ENCODE peak calls at places on chromosome 6, in six cellular contexts. Y, Q, V, U, F and N are unnamed samples.

GRCh38 chr6:52929321-52930164 is 20.0 kb upstream of the GSTA3 start:
- DNase-seq in Y (no peak), Q (peak), V (peak), U (no peak), F (peak), N (no peak)

GRCh38 chr6:137776786-137777185 is 90.3 kb upstream of the TNFAIP3 start:
- DNase-seq in Y (no peak), Q (peak), V (peak), U (no peak), F (peak), N (no peak)

GRCh38 chr6:143361536-143362191 is 88.8 kb downstream of the ADAT2 start:
- DNase-seq in Y (no peak), Q (no peak), V (no peak), U (no peak), F (no peak), N (no peak)

GRCh38 chr6:134314236-134314821 is 3.6 kb downstream of the SGK1 start:
- DNase-seq in Y (no peak), Q (no peak), V (no peak), U (no peak), F (no peak), N (no peak)

GRCh38 chr6:26330835-26331808 is 33.9 kb upstream of the BTN3A2 start:
- DNase-seq in Y (peak), Q (peak), V (peak), U (no peak), F (peak), N (no peak)

GRCh38 chr6:6002809-6003333 is 3.9 kb downstream of the NRN1 start:
- DNase-seq in Y (no peak), Q (no peak), V (no peak), U (no peak), F (no peak), N (no peak)

GRCh38 chr6:164133095-164133494 is 718.6 kb downstream of the QKI start:
- DNase-seq in Y (no peak), Q (no peak), V (peak), U (no peak), F (no peak), N (no peak)

GRCh38 chr6:157280947-157281346 is 42.4 kb downstream of the TMEM242 start:
- DNase-seq in Y (no peak), Q (no peak), V (no peak), U (no peak), F (no peak), N (no peak)

GRCh38 chr6:151546941-151547659 is 53.3 kb downstream of the CCDC170 start:
- DNase-seq in Y (no peak), Q (no peak), V (no peak), U (no peak), F (peak), N (no peak)

GRCh38 chr6:121597654-121598053 is 162.2 kb downstream of the GJA1 start:
- DNase-seq in Y (no peak), Q (peak), V (peak), U (no peak), F (no peak), N (no peak)

GRCh38 chr6:66376021-66376420 is 669.0 kb upstream of the EYS start:
- DNase-seq in Y (no peak), Q (no peak), V (peak), U (no peak), F (no peak), N (no peak)

GRCh38 chr6:34485321-34486060 is 19.6 kb downstream of the PACSIN1 start:
- DNase-seq in Y (no peak), Q (no peak), V (no peak), U (no peak), F (no peak), N (no peak)

GRCh38 chr6:110524305-110524704 is 47.9 kb upstream of the SLC22A16 start:
- DNase-seq in Y (no peak), Q (no peak), V (no peak), U (no peak), F (no peak), N (no peak)

GRCh38 chr6:84777888-84778287 is 13.5 kb upstream of the TBX18 start:
- DNase-seq in Y (no peak), Q (no peak), V (no peak), U (no peak), F (peak), N (no peak)

GRCh38 chr6:111230351-111231077 is 143.2 kb downstream of the SLC16A10 start:
- DNase-seq in Y (no peak), Q (peak), V (peak), U (no peak), F (no peak), N (no peak)

GRCh38 chr6:11042750-11043551 is 1.2 kb downstream of the ELOVL2 start:
- DNase-seq in Y (no peak), Q (peak), V (peak), U (peak), F (no peak), N (no peak)

GRCh38 chr6:33437666-33438065 is 16.7 kb upstream of the ZBTB9 start:
- DNase-seq in Y (no peak), Q (no peak), V (no peak), U (no peak), F (no peak), N (no peak)

GRCh38 chr6:87407531-87407895 is 259 bp upstream of the CFAP206 start:
- DNase-seq in Y (no peak), Q (peak), V (peak), U (no peak), F (no peak), N (no peak)

GRCh38 chr6:109872968-109873545 is 105.1 kb upstream of the GPR6 start:
- DNase-seq in Y (no peak), Q (no peak), V (no peak), U (no peak), F (no peak), N (no peak)

GRCh38 chr6:166508726-166509125 is 77.8 kb downstream of the RAMACL start:
- DNase-seq in Y (no peak), Q (no peak), V (no peak), U (no peak), F (no peak), N (no peak)

GRCh38 chr6:42889815-42890214 is 10.4 kb downstream of the RPL7L1 start:
- DNase-seq in Y (no peak), Q (no peak), V (no peak), U (no peak), F (no peak), N (no peak)

GRCh38 chr6:163354779-163355431 is 59.6 kb upstream of the QKI start:
- DNase-seq in Y (no peak), Q (peak), V (no peak), U (no peak), F (no peak), N (no peak)

GRCh38 chr6:111784423-111784822 is 88.8 kb downstream of the FYN start:
- DNase-seq in Y (no peak), Q (no peak), V (no peak), U (no peak), F (no peak), N (no peak)

GRCh38 chr6:55175778-55176084 is 1.4 kb downstream of the HCRTR2 start:
- DNase-seq in Y (no peak), Q (no peak), V (no peak), U (no peak), F (no peak), N (no peak)

GRCh38 chr6:111692327-111693164 is 86.9 kb upstream of the TRAF3IP2 start:
- DNase-seq in Y (no peak), Q (no peak), V (no peak), U (no peak), F (no peak), N (no peak)

GRCh38 chr6:89252902-89253301 is 35.7 kb upstream of the GABRR1 start:
- DNase-seq in Y (no peak), Q (no peak), V (no peak), U (no peak), F (no peak), N (no peak)

GRCh38 chr6:127690588-127690987 is 113.6 kb downstream of the C6orf58 start:
- DNase-seq in Y (no peak), Q (no peak), V (no peak), U (no peak), F (no peak), N (no peak)

GRCh38 chr6:43940071-43940392 is 170.0 kb downstream of the VEGFA start:
- DNase-seq in Y (no peak), Q (no peak), V (no peak), U (no peak), F (no peak), N (no peak)

GRCh38 chr6:169804427-169804826 is 53.0 kb downstream of the ERMARD start:
- DNase-seq in Y (no peak), Q (no peak), V (no peak), U (no peak), F (no peak), N (no peak)

GRCh38 chr6:142781124-142781523 is 163.9 kb downstream of the HIVEP2 start:
- DNase-seq in Y (no peak), Q (no peak), V (no peak), U (no peak), F (no peak), N (no peak)

GRCh38 chr6:107977283-107977682 is 19.3 kb upstream of the SEC63 start:
- DNase-seq in Y (no peak), Q (peak), V (peak), U (no peak), F (no peak), N (no peak)

GRCh38 chr6:111478749-111479148 is 4.3 kb downstream of the REV3L start:
- DNase-seq in Y (no peak), Q (peak), V (peak), U (peak), F (no peak), N (no peak)

GRCh38 chr6:84411060-84411629 is 183.7 kb upstream of the CEP162 start:
- DNase-seq in Y (no peak), Q (peak), V (peak), U (no peak), F (no peak), N (no peak)

GRCh38 chr6:148311849-148312669 is 30.6 kb upstream of the SASH1 start:
- DNase-seq in Y (no peak), Q (peak), V (peak), U (no peak), F (no peak), N (no peak)

GRCh38 chr6:17962436-17963031 is 24.9 kb downstream of the KIF13A start:
- DNase-seq in Y (no peak), Q (peak), V (peak), U (no peak), F (peak), N (no peak)

GRCh38 chr6:150443621-150444020 is 74.8 kb downstream of the IYD start:
- DNase-seq in Y (no peak), Q (no peak), V (no peak), U (no peak), F (no peak), N (no peak)

GRCh38 chr6:107489636-107490567 is at the start of gene SOBP:
- DNase-seq in Y (peak), Q (peak), V (peak), U (peak), F (no peak), N (no peak)

GRCh38 chr6:22785036-22785435 is 215.7 kb downstream of the HDGFL1 start:
- DNase-seq in Y (no peak), Q (peak), V (no peak), U (peak), F (no peak), N (no peak)

GRCh38 chr6:116309657-116310056 is 29.9 kb upstream of the TSPYL1 start:
- DNase-seq in Y (no peak), Q (no peak), V (no peak), U (no peak), F (no peak), N (no peak)

DNA sequence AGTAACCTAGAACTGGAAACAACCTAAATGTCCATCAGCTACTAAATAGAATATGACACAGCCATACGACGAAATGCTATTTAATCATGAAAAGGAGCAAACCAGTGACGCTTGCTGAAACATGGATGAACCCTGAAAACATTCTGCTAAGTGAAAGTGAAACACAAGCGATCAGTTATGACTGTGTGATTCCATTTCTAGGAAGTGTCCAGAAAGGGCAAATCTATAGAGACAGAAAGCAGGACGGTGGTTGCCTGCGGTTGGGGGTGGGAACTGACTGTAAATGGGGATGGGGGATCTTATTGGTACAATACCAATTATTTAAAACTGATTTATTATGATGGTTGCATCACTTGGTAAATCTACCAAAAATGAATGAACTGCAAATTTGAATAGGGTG is 126.8 kb downstream of the IPCEF1 start:
- DNase-seq in Y (no peak), Q (no peak), V (no peak), U (no peak), F (no peak), N (no peak)
- H3K14ac ChIP-seq in Y (no peak), Q (no peak), V (no peak), U (no peak), F (no peak), N (no peak)

GRCh38 chr6:31307669-31308049 is 35.8 kb upstream of the HLA-C start:
- DNase-seq in Y (no peak), Q (no peak), V (no peak), U (no peak), F (no peak), N (no peak)
- H3K14ac ChIP-seq in Y (no peak), Q (no peak), V (no peak), U (no peak), F (no peak), N (no peak)

GRCh38 chr6:27861276-27861840 is 50.8 kb downstream of the OR2B2 start:
- DNase-seq in Y (no peak), Q (no peak), V (no peak), U (no peak), F (no peak), N (no peak)
- H3K14ac ChIP-seq in Y (no peak), Q (no peak), V (no peak), U (no peak), F (no peak), N (no peak)

GRCh38 chr6:119333707-119334295 is 15.8 kb downstream of the MAN1A1 start:
- DNase-seq in Y (no peak), Q (no peak), V (no peak), U (no peak), F (no peak), N (no peak)

GRCh38 chr6:119333063-119333609 is 16.4 kb downstream of the MAN1A1 start:
- DNase-seq in Y (no peak), Q (no peak), V (no peak), U (no peak), F (no peak), N (no peak)

GRCh38 chr6:119328866-119329806 is 20.4 kb downstream of the MAN1A1 start:
- DNase-seq in Y (no peak), Q (no peak), V (no peak), U (no peak), F (no peak), N (no peak)

GRCh38 chr6:119330520-119330919 is 19.0 kb downstream of the MAN1A1 start:
- DNase-seq in Y (no peak), Q (no peak), V (no peak), U (no peak), F (no peak), N (no peak)

DNA sequence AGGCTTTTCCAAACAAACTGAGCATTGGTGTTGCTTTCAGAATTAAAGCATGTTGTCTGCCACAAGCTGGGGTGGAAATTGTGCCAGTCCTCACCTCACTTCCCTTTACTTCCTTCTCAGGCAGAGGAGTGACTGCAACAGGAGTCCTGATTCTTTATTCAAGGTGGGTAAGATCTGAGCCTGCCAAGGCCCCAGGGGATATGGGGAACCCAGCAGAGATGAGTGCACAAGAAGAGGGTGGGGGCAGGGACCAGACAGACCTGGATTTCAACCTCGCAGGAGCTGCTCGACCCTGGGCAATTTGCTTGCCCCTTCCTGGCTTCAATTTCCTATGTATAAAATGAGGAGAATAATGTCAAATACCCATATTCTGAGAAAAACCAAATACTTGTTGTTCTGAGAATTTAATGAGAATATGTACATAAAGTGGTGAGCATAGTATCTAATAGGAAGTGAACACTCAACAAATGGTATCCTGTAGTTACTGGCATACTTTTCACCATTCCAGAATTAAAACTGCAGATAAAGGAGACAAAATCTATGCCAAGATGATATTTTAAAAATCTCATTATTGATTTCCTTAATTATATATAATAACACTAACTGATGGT is 17.8 kb downstream of the MAN1A1 start:
- DNase-seq in Y (no peak), Q (no peak), V (no peak), U (no peak), F (no peak), N (no peak)
- H3K14ac ChIP-seq in Y (no peak), Q (no peak), V (no peak), U (no peak), F (no peak), N (no peak)

GRCh38 chr6:140602431-140602836 is 1228.0 kb upstream of the CITED2 start:
- DNase-seq in Y (no peak), Q (no peak), V (no peak), U (no peak), F (no peak), N (no peak)
- H3K14ac ChIP-seq in Y (no peak), Q (peak), V (no peak), U (no peak), F (no peak), N (no peak)

GRCh38 chr6:28983838-28984237 is 21.3 kb downstream of the ZNF311 start:
- DNase-seq in Y (no peak), Q (no peak), V (no peak), U (no peak), F (no peak), N (no peak)

GRCh38 chr6:28985396-28986164 is 19.5 kb downstream of the ZNF311 start:
- DNase-seq in Y (peak), Q (peak), V (peak), U (peak), F (peak), N (peak)

DNA sequence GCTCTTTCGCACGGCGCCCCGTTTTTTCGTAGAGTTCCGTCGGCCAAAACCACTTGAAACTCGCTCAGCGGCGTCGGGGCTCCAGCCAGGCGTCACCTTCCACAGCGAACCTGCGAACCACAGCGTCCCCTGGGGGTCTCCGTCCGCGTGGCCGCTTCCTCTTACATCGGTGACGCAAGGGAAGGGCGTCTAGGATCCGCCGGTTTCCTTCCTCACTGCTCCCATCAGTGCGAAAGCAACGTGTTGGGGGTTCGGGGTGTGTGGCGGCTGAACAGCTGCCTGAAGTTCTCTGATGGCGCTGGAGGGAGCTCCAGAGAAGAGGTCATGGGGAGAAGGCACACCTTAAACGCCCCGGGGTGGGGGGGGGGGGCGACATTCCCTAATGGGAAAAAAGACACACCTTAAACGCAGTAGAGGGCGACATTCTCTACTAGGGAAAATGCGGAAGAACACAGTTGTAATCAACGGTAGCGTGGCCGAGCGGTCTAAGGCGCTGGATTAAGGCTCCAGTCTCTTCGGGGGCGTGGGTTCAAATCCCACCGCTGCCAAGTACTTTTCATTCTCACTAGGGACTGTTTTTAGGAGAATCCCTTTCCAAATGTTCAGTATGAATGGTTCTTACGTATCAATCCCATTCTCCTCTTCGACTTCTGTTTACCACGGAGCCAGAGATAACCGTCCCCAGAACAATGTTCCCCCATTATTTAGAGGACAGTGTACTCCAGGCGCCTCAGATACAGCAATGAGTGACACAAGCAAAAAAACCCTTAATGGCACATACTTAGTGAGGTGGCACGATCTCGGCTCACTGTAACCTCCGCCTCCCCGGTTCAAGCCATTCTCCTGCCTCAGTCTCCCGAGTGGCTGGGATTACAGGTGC is 16.3 kb downstream of the ZNF311 start:
- DNase-seq in Y (peak), Q (peak), V (peak), U (peak), F (peak), N (peak)
- H3K14ac ChIP-seq in Y (peak), Q (no peak), V (no peak), U (no peak), F (no peak), N (no peak)